ENCODE peak calls at places on chromosome 10, in nine cellular contexts. D is brain microvascular endothelial cell; Y is colonic mucosa; P is kidney; G is body of pancreas; F is cardiac muscle cell; A is HCT116; U is thyroid gland; M is CD8-positive, alpha-beta memory T cell. N is an unnamed sample. For H3K36me3, the result is how much of the 10 kb centered on the place peaks cover.

GRCh38 chr10:36725581-36726520 is 399.5 kb upstream of the ANKRD30A start:
- DNase-seq in D (peak), Y (no peak), U (peak), A (no peak), G (peak), M (no peak), F (peak), P (no peak), N (peak)

GRCh38 chr10:90352288-90352687 is 505.6 kb downstream of the HTR7 start:
- DNase-seq in Y (no peak), F (peak), M (no peak), A (no peak), P (no peak), D (peak), G (no peak), U (no peak), N (no peak)

GRCh38 chr10:57113545-57113944 is 752.5 kb upstream of the ZWINT start:
- DNase-seq in M (no peak), P (no peak), D (no peak), Y (no peak), G (no peak), U (no peak), F (no peak), A (no peak), N (no peak)

GRCh38 chr10:14736600-14737081 is 38.1 kb downstream of the FAM107B start:
- DNase-seq in Y (no peak), D (peak), P (peak), A (no peak), M (no peak), F (peak), G (peak), U (peak), N (no peak)

GRCh38 chr10:83432296-83433045 is 706.8 kb upstream of the GHITM start:
- DNase-seq in M (no peak), U (no peak), G (no peak), A (no peak), F (no peak), D (no peak), Y (no peak), P (no peak), N (no peak)

GRCh38 chr10:51832652-51833383 is 133.4 kb upstream of the CSTF2T start:
- DNase-seq in D (peak), F (no peak), Y (no peak), G (no peak), M (no peak), P (no peak), A (peak), U (no peak), N (peak)

GRCh38 chr10:126734015-126734414 is 63.5 kb upstream of the C10orf90 start:
- DNase-seq in U (no peak), F (no peak), M (no peak), P (no peak), D (no peak), A (no peak), G (peak), Y (no peak), N (no peak)

GRCh38 chr10:25758041-25758457 is 176.0 kb upstream of the MYO3A start:
- DNase-seq in F (peak), G (peak), U (no peak), P (no peak), A (peak), M (no peak), D (peak), Y (no peak), N (peak)

GRCh38 chr10:133131053-133131452 is 29.0 kb upstream of the KNDC1 start:
- DNase-seq in A (no peak), F (no peak), D (no peak), G (no peak), Y (no peak), P (peak), U (no peak), M (no peak), N (no peak)

GRCh38 chr10:70685461-70685911 is 13.2 kb downstream of the ADAMTS14 start:
- DNase-seq in U (no peak), A (no peak), Y (no peak), D (no peak), F (peak), P (no peak), G (no peak), M (no peak), N (no peak)

GRCh38 chr10:58998924-58999713 is 177.3 kb upstream of the PHYHIPL start:
- DNase-seq in P (peak), M (no peak), A (no peak), G (peak), Y (no peak), D (no peak), U (peak), F (no peak), N (no peak)

DNA sequence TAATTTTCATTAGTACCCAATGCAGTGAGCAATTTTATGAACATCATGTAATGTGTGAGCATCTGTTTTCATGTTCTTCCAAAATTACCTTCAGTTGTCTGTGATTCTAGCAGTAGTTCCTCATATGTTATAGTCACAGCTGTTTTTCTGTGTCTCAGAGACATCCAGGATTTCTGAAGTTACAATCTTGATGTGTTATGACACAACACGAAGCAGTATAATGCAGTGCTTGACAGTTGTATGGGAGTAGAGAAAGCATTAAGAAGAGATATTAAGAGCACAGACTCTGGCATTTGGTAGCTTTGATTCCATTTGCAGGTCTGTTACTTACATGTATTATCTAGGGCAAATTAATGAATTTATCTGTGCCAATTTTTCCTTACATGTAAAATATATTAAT is 414.7 kb upstream of the PCDH15 start:
- DNase-seq in D (no peak), G (no peak), F (no peak), U (no peak), A (no peak), P (no peak), Y (no peak), M (no peak), N (no peak)
- H3K36me3 ChIP-seq in D (under half), G (under half), F (under half), U (under half), A (under half), P (under half), Y (under half), M (under half), N (under half)

GRCh38 chr10:116201011-116201410 is 72.0 kb downstream of the GFRA1 start:
- DNase-seq in M (no peak), D (no peak), A (no peak), P (no peak), F (no peak), Y (no peak), G (no peak), U (no peak), N (no peak)

GRCh38 chr10:116197961-116198360 is 75.0 kb downstream of the GFRA1 start:
- DNase-seq in A (no peak), G (no peak), U (no peak), D (no peak), F (no peak), P (no peak), M (no peak), Y (no peak), N (no peak)

GRCh38 chr10:116201670-116202430 is 71.2 kb downstream of the GFRA1 start:
- DNase-seq in A (no peak), M (no peak), U (no peak), F (no peak), P (no peak), D (no peak), G (no peak), Y (no peak), N (no peak)

GRCh38 chr10:116195583-116195982 is 77.4 kb downstream of the GFRA1 start:
- DNase-seq in U (no peak), G (no peak), Y (no peak), A (no peak), P (no peak), F (no peak), D (no peak), M (no peak), N (no peak)

GRCh38 chr10:116198636-116199035 is 74.4 kb downstream of the GFRA1 start:
- DNase-seq in D (no peak), M (no peak), A (no peak), P (no peak), F (no peak), G (no peak), Y (no peak), U (no peak), N (no peak)
- H3K4me3 ChIP-seq in D (no peak), M (no peak), A (no peak), P (no peak), F (no peak), G (no peak), Y (no peak), U (no peak), N (no peak)

GRCh38 chr10:103778358-103779139 is 76.8 kb downstream of the SH3PXD2A start:
- DNase-seq in A (no peak), P (peak), U (no peak), D (no peak), M (no peak), Y (no peak), F (no peak), G (no peak), N (no peak)
- H3K36me3 ChIP-seq in A (under half), P (under half), U (under half), D (under half), M (under half), Y (under half), F (under half), G (under half), N (under half)

DNA sequence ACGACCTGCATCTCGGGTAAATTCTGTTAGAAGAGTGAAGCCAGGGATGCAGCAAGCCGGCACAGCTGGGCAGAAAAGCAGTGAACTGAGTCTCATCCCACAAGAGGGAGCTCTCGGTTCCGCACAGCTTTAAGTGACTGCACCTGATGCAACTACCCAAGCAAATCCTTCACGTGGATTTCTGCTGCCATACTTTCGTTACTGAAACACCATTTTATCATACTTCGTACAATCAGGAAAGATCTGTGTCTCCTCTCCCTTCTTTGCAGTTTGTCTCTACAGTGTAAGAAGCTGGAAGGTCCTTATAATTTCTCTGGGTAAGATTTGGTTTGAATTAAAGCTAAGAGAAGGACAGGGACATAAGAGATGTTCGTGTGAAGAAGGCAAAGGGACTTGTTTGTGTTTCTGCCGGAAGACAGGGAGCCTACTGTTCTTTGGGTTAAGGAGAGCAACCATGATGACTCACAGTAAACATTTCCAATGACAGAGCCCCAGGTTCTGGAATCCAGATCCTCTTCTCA is 427.0 kb downstream of the GPAM start:
- DNase-seq in Y (peak), P (no peak), M (no peak), G (peak), D (no peak), A (peak), F (peak), U (peak), N (peak)
- H3K4me3 ChIP-seq in Y (no peak), P (no peak), M (no peak), G (no peak), D (no peak), A (no peak), F (no peak), U (no peak), N (no peak)

DNA sequence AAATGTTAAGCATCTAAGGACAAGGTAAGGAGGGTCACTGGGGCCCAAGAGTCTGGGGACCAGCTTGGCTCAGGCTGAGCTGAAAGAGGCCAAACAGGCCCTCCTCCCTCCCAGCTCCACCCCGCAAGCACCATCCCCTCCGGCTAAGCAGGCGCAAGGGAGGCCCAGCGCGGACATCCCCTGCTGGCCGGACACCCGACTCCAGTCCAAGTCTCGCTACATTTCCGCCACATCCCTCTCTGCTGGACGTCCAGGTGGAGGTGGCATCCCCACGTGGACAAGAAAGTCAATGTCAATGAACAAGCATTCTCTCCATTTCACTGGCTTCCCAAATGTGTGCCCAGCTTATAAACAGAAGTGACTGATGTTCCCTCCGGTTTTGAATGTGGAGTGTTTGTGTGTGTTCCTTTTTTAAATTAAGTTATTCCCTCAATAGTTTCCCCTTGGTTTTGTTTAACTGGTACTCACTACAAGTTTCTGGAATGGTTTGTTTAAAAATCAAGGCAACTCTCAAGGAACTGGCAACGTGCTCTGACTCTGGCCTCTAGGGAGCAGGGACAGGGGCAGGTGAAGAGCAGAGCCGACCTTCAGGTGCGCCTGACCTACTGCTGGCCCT is 35.4 kb downstream of the PSAP start:
- DNase-seq in M (no peak), F (no peak), D (no peak), A (no peak), G (no peak), U (no peak), Y (peak), P (no peak), N (no peak)
- H3K36me3 ChIP-seq in M (under half), F (under half), D (half or more), A (under half), G (under half), U (half or more), Y (under half), P (under half), N (half or more)

GRCh38 chr10:86364551-86365345 is 1.8 kb downstream of the GRID1 start:
- DNase-seq in G (peak), F (peak), A (no peak), U (peak), D (no peak), Y (no peak), M (no peak), P (peak), N (no peak)
- H3K4me3 ChIP-seq in G (no peak), F (peak), A (no peak), U (no peak), D (no peak), Y (no peak), M (no peak), P (no peak), N (no peak)

DNA sequence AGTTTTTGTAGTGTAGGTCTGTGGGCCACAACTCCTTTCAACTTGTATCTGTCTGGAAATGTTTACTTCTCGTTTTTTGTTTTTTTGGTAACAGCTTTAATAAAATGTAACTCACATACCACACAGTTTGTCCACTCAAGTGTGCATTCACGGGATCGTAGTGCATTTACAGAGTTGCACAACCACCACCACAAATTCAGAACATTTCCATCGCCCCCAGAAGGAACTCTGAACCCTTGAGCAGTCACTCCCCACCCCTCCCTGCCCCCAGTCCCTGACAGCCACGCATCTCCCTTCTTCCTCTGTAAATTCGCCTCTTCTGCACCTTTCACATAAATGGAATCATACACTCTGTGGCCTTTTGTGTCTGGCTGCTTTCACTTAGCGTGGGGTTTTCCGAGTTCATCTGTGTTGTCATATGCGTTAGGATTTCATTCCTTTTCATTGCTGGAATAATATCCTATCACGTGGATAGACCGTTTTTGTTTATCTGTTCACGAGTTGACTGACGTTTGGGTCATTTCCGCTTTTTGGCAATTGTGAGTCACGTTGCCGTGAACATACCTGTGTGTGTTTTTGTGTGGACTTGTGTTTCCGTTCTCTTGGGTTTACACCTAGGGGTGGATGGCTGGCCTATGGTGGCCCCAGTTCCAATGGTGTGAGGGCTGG is 10.3 kb downstream of the JAKMIP3 start:
- DNase-seq in M (no peak), P (no peak), U (no peak), A (no peak), F (no peak), G (no peak), D (no peak), Y (no peak), N (no peak)
- H3K36me3 ChIP-seq in M (under half), P (under half), U (under half), A (under half), F (under half), G (under half), D (under half), Y (under half), N (under half)

GRCh38 chr10:102720337-102720736 is 5.9 kb downstream of the SFXN2 start:
- DNase-seq in P (no peak), G (no peak), Y (no peak), A (no peak), D (no peak), U (no peak), M (no peak), F (no peak), N (no peak)

GRCh38 chr10:102718220-102718619 is 3.8 kb downstream of the SFXN2 start:
- DNase-seq in M (no peak), Y (no peak), F (peak), A (no peak), G (peak), U (peak), P (no peak), D (peak), N (no peak)

GRCh38 chr10:102723989-102724388 is 9.6 kb downstream of the SFXN2 start:
- DNase-seq in Y (no peak), D (no peak), A (no peak), G (no peak), P (no peak), U (no peak), M (no peak), F (no peak), N (no peak)

GRCh38 chr10:102720775-102721301 is 6.4 kb downstream of the SFXN2 start:
- DNase-seq in Y (no peak), F (no peak), D (no peak), G (no peak), A (no peak), M (no peak), P (no peak), U (no peak), N (no peak)

GRCh38 chr10:102721954-102722353 is 7.5 kb downstream of the SFXN2 start:
- DNase-seq in U (no peak), A (no peak), M (no peak), Y (no peak), D (no peak), F (no peak), G (no peak), P (no peak), N (no peak)
- H3K4me3 ChIP-seq in U (no peak), A (no peak), M (no peak), Y (no peak), D (no peak), F (no peak), G (no peak), P (no peak), N (no peak)

N was measured in A673.